ENCODE peak calls at places on chromosomes 13 and 19, in nine cellular contexts. E, M, L, R, Q, B, H, I and A are unnamed samples.

GRCh38 chr19:1158885-1159448 is 15.1 kb downstream of the SBNO2 start:
- DNase-seq in E (no peak), M (no peak), L (no peak), R (no peak), Q (peak; percentile 61), B (no peak), H (no peak), I (no peak), A (no peak)

GRCh38 chr19:13031917-13032623 is 36.8 kb downstream of the NFIX start:
- DNase-seq in E (no peak), M (no peak), L (no peak), R (peak; percentile 62), Q (no peak), B (no peak), H (peak; percentile 72), I (no peak), A (no peak)

GRCh38 chr19:13459351-13459750 is 46.9 kb downstream of the CACNA1A start:
- DNase-seq in E (no peak), M (no peak), L (no peak), R (no peak), Q (no peak), B (no peak), H (no peak), I (no peak), A (no peak)

GRCh38 chr13:100916943-100917342 is 242.3 kb upstream of the TMTC4 start:
- DNase-seq in E (no peak), M (no peak), L (no peak), R (no peak), Q (no peak), B (no peak), H (no peak), I (no peak), A (no peak)

GRCh38 chr13:98435356-98435755 is 141.6 kb downstream of the STK24 start:
- DNase-seq in E (no peak), M (no peak), L (no peak), R (no peak), Q (no peak), B (no peak), H (no peak), I (no peak), A (no peak)

GRCh38 chr19:14550201-14550754 is 20.9 kb downstream of the TECR start:
- DNase-seq in E (no peak), M (peak; percentile 77), L (peak; percentile 88), R (no peak), Q (no peak), B (no peak), H (peak; percentile 35), I (no peak), A (no peak)

GRCh38 chr19:49149652-49150105 is 5.5 kb downstream of the HRC start:
- DNase-seq in E (peak; percentile 59), M (peak; percentile 67), L (peak; percentile 70), R (peak; percentile 90), Q (peak; percentile 83), B (no peak), H (peak; percentile 84), I (peak; percentile 83), A (no peak)

GRCh38 chr19:54114340-54114826 is 1.1 kb downstream of the TFPT start:
- DNase-seq in E (no peak), M (peak; percentile 78), L (peak; percentile 53), R (peak; percentile 25), Q (peak; percentile 76), B (peak; percentile 46), H (peak; percentile 38), I (no peak), A (no peak)

GRCh38 chr13:39496487-39496998 is 106.5 kb downstream of the LHFPL6 start:
- DNase-seq in E (no peak), M (no peak), L (no peak), R (no peak), Q (no peak), B (no peak), H (no peak), I (no peak), A (no peak)

GRCh38 chr19:24086974-24087595 is at the start of gene ZNF254:
- DNase-seq in E (peak; percentile 83), M (peak; percentile 92), L (peak; percentile 94), R (peak; percentile 93), Q (peak; percentile 91), B (peak; percentile 75), H (peak; percentile 95), I (peak; percentile 96), A (peak; percentile 77)

GRCh38 chr19:3115916-3116602 is 19.8 kb upstream of the GNA15 start:
- DNase-seq in E (no peak), M (no peak), L (no peak), R (no peak), Q (no peak), B (no peak), H (no peak), I (no peak), A (no peak)

GRCh38 chr13:114148521-114148855 is 16.1 kb upstream of the RASA3 start:
- DNase-seq in E (no peak), M (peak; percentile 91), L (peak; percentile 35), R (no peak), Q (peak; percentile 51), B (peak; percentile 82), H (no peak), I (no peak), A (no peak)

GRCh38 chr19:57830071-57830602 is at the start of gene ZNF587B:
- DNase-seq in E (no peak), M (peak; percentile 79), L (peak; percentile 63), R (peak; percentile 62), Q (peak; percentile 67), B (peak; percentile 40), H (peak; percentile 57), I (peak; percentile 81), A (no peak)

GRCh38 chr19:4669723-4670480 is at the start of gene MYDGF:
- DNase-seq in E (peak; percentile 44), M (peak; percentile 96), L (peak; percentile 92), R (peak; percentile 83), Q (peak; percentile 98), B (peak; percentile 93), H (peak; percentile 84), I (peak; percentile 92), A (no peak)

GRCh38 chr19:46714523-46715106 is 2.3 kb downstream of the PRKD2 start:
- DNase-seq in E (no peak), M (no peak), L (no peak), R (no peak), Q (no peak), B (peak; percentile 61), H (no peak), I (peak; percentile 34), A (no peak)

GRCh38 chr19:55454787-55455243 is 6.6 kb downstream of the ISOC2 start:
- DNase-seq in E (no peak), M (no peak), L (no peak), R (no peak), Q (no peak), B (peak; percentile 57), H (peak; percentile 43), I (peak; percentile 68), A (no peak)

GRCh38 chr19:14155371-14155770 is 19.0 kb upstream of the ASF1B start:
- DNase-seq in E (no peak), M (no peak), L (no peak), R (no peak), Q (no peak), B (no peak), H (no peak), I (no peak), A (no peak)

GRCh38 chr19:35236638-35237400 is 8.3 kb upstream of the FAM187B start:
- DNase-seq in E (no peak), M (peak; percentile 68), L (no peak), R (no peak), Q (no peak), B (no peak), H (no peak), I (no peak), A (no peak)

GRCh38 chr19:35241417-35241816 is 7.4 kb upstream of the LSR start:
- DNase-seq in E (no peak), M (no peak), L (no peak), R (no peak), Q (no peak), B (no peak), H (no peak), I (no peak), A (no peak)

GRCh38 chr19:35240322-35240721 is 8.5 kb upstream of the LSR start:
- DNase-seq in E (no peak), M (peak; percentile 75), L (peak; percentile 15), R (no peak), Q (no peak), B (peak; percentile 36), H (no peak), I (no peak), A (no peak)
- H3K4me3 ChIP-seq in E (no peak overlapping the region), M (no peak overlapping the region), L (no peak overlapping the region), R (no peak overlapping the region), Q (no peak overlapping the region), B (no peak overlapping the region), H (no peak overlapping the region), I (no peak overlapping the region), A (no peak overlapping the region)

DNA sequence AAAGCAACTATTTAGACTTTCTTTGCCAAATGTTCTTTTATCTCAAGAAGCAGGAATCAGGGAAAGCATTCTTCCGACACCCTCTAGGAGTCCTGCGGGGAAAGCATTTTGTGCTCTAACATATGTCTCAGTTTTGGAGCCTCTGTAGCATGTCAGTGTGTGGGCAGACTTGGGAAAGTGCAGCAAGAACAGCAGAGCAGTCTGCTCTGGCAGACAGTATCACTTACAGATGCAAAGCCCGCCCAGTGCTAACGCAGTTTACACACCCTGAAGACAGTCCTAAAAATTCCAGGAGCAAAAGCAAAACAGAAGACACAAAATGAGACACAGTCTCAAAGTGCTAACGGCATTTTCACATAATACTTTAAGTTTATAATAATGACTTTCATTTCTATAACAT is 393.5 kb downstream of the KLF12 start:
- DNase-seq in E (peak; percentile 13), M (no peak), L (no peak), R (peak; percentile 68), Q (no peak), B (no peak), H (peak; percentile 62), I (no peak), A (no peak)
- H3K4me3 ChIP-seq in E (peak overlapping the region; percentile 4), M (no peak overlapping the region), L (no peak overlapping the region), R (peak overlapping the region; percentile 51), Q (no peak overlapping the region), B (no peak overlapping the region), H (peak overlapping the region; percentile 21), I (no peak overlapping the region), A (no peak overlapping the region)

GRCh38 chr19:34405892-34406660 is 1.9 kb downstream of the PDCD2L start:
- DNase-seq in E (no peak), M (no peak), L (no peak), R (no peak), Q (no peak), B (no peak), H (no peak), I (no peak), A (no peak)
- H3K4me3 ChIP-seq in E (no peak overlapping the region), M (no peak overlapping the region), L (no peak overlapping the region), R (no peak overlapping the region), Q (no peak overlapping the region), B (no peak overlapping the region), H (no peak overlapping the region), I (no peak overlapping the region), A (no peak overlapping the region)

DNA sequence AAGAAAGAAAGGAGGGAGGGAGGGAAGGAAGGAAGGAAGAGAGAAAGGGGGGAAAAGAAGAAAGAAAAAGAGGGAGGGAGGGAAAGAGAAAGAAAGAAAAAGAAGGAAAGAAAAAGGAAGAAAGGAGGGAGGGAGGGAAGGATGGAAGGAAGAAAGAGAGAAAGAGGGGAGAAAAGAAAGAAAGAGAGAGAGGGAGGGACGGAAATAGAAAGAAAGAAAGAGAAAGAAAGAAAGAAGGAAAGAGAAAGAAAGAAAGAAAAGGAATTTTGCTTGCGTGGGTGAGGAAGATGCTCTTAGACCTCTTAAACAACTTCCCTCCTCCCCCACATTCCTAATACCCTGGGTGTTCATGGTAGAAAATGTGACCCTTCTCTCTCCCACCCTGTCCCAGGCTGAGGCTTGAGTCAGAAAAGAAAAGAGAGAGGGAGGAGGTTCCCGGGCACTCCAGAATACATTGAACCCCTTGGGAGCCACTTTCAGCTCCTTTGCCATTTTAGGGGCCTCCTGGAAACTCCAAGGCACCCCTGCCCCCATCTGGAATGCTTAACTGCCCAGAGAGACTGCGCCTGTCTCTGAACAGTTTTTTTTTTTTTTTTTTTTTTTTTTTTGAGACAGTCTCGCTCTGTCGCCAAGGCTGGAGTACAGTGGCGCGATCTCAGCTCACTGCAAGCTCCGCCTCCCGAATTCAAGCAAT is 9.2 kb upstream of the KANK3 start:
- DNase-seq in E (no peak), M (no peak), L (no peak), R (peak; percentile 22), Q (no peak), B (no peak), H (no peak), I (no peak), A (no peak)
- H3K4me3 ChIP-seq in E (no peak overlapping the region), M (no peak overlapping the region), L (no peak overlapping the region), R (peak overlapping the region; percentile 17), Q (peak overlapping the region; percentile 9), B (no peak overlapping the region), H (no peak overlapping the region), I (no peak overlapping the region), A (peak overlapping the region; percentile 31)